ENCODE peak calls at places on chromosome 16, in five cellular contexts. K is osteocyte; E is non-pigmented ciliary epithelial cell; R is stimulated activated CD8-positive, alpha-beta memory T cell treated with anti-CD3 and anti-CD28 coated beads, Interleukin-15, amount 100 ng/mL, for 48 hours; H is mucosa of descending colon. J is an unnamed sample.

GRCh38 chr16:56269824-56270684 is 78.8 kb downstream of the GNAO1 start:
- DNase-seq in K (no peak), E (peak), R (no peak), H (peak), J (no peak)

GRCh38 chr16:9826630-9827029 is 355.6 kb downstream of the GRIN2A start:
- DNase-seq in K (no peak), E (no peak), R (no peak), H (no peak), J (no peak)

GRCh38 chr16:88782454-88783390 is 2.3 kb downstream of the PIEZO1 start:
- DNase-seq in K (no peak), E (no peak), R (no peak), H (no peak), J (no peak)

GRCh38 chr16:31529398-31530312 is 2.0 kb downstream of the AHSP start:
- DNase-seq in K (no peak), E (no peak), R (no peak), H (no peak), J (no peak)

GRCh38 chr16:79267781-79268180 is 332.8 kb downstream of the MAF start:
- DNase-seq in K (no peak), E (no peak), R (peak), H (no peak), J (no peak)

GRCh38 chr16:89829630-89830437 is 1.6 kb downstream of the SPIRE2 start:
- DNase-seq in K (no peak), E (no peak), R (no peak), H (peak), J (peak)

GRCh38 chr16:53502331-53503269 is at the start of gene AKTIP:
- DNase-seq in K (no peak), E (no peak), R (peak), H (peak), J (peak)

GRCh38 chr16:2752850-2753522 is 548 bp downstream of the SRRM2 start:
- DNase-seq in K (no peak), E (no peak), R (peak), H (peak), J (peak)

GRCh38 chr16:58628845-58629680 is 563 bp downstream of the CNOT1 start:
- DNase-seq in K (peak), E (no peak), R (peak), H (peak), J (peak)

GRCh38 chr16:20740007-20740883 is 1.4 kb downstream of the THUMPD1 start:
- DNase-seq in K (no peak), E (no peak), R (no peak), H (peak), J (peak)

GRCh38 chr16:379183-379960 is 2.4 kb downstream of the PGAP6 start:
- DNase-seq in K (no peak), E (no peak), R (no peak), H (peak), J (peak)

GRCh38 chr16:57610611-57611010 is 17.8 kb upstream of the ADGRG1 start:
- DNase-seq in K (peak), E (no peak), R (no peak), H (no peak), J (peak)

GRCh38 chr16:49456763-49457162 is 83.2 kb downstream of the C16orf78 start:
- DNase-seq in K (peak), E (no peak), R (no peak), H (no peak), J (no peak)

GRCh38 chr16:72850863-72851262 is 197.1 kb downstream of the ZFHX3 start:
- DNase-seq in K (no peak), E (no peak), R (no peak), H (no peak), J (no peak)

GRCh38 chr16:19162085-19162484 is 6.0 kb upstream of the SYT17 start:
- DNase-seq in K (no peak), E (no peak), R (no peak), H (no peak), J (no peak)

GRCh38 chr16:29900888-29901606 is 759 bp downstream of the ASPHD1 start:
- DNase-seq in K (no peak), E (no peak), R (no peak), H (no peak), J (no peak)

GRCh38 chr16:81973737-81974136 is 37.5 kb downstream of the SDR42E1 start:
- DNase-seq in K (no peak), E (no peak), R (no peak), H (no peak), J (no peak)

J was measured in colonic mucosa.